ENCODE peak calls at places on chromosomes 16 and 17, in six cellular contexts. A is fibroblast of lung, L is astrocyte, P is GM23248, E is K562, Y is endothelial cell of umbilical vein. N is an unnamed sample.

GRCh38 chr17:304461-304860 is 48.1 kb downstream of the RPH3AL start:
- DNase-seq in L (no peak), A (peak; percentile 20), E (no peak), P (peak; percentile 39), Y (no peak), N (peak; percentile 28)

GRCh38 chr16:89050868-89051311 is 42.8 kb upstream of the ACSF3 start:
- DNase-seq in L (no peak), A (no peak), E (no peak), Y (no peak), P (no peak), N (no peak)

GRCh38 chr16:29304251-29304900 is 102.1 kb downstream of the NPIPB11 start:
- DNase-seq in P (no peak), A (no peak), E (no peak), Y (no peak), L (no peak), N (no peak)

GRCh38 chr17:76264425-76264754 is 758 bp upstream of the UBALD2 start:
- DNase-seq in Y (no peak), P (no peak), E (no peak), L (no peak), A (no peak), N (no peak)

GRCh38 chr16:19384656-19385055 is 33.0 kb upstream of the TMC5 start:
- DNase-seq in E (no peak), A (no peak), L (no peak), Y (no peak), P (no peak), N (no peak)

GRCh38 chr16:715448-716249 is 731 bp downstream of the METRN start:
- DNase-seq in A (peak; percentile 31), P (peak; percentile 63), E (peak; percentile 58), Y (no peak), L (no peak), N (peak; percentile 57)

GRCh38 chr16:75080205-75081029 is 36.2 kb downstream of the LDHD start:
- DNase-seq in L (peak; percentile 69), E (no peak), Y (no peak), P (peak; percentile 77), A (peak; percentile 78), N (no peak)

GRCh38 chr17:45129426-45129939 is 2.8 kb downstream of the PLCD3 start:
- DNase-seq in E (no peak), A (no peak), Y (no peak), L (no peak), P (peak; percentile 53), N (peak; percentile 89)

GRCh38 chr16:82675300-82675699 is 48.5 kb downstream of the CDH13 start:
- DNase-seq in A (peak; percentile 70), E (no peak), P (no peak), L (peak; percentile 67), Y (no peak), N (no peak)

GRCh38 chr17:71142333-71142732 is 973.0 kb downstream of the KCNJ2 start:
- DNase-seq in A (peak; percentile 27), P (no peak), E (no peak), Y (no peak), L (peak; percentile 23), N (no peak)

GRCh38 chr17:22506861-22507260 is 814.5 kb downstream of the KCNJ18 start:
- DNase-seq in L (no peak), P (no peak), Y (no peak), E (no peak), A (no peak), N (no peak)

GRCh38 chr16:23079683-23080221 is 69.5 kb downstream of the USP31 start:
- DNase-seq in Y (peak; percentile 91), E (no peak), P (no peak), L (no peak), A (no peak), N (no peak)

GRCh38 chr16:546909-547770 is 13.1 kb upstream of the PRR35 start:
- DNase-seq in P (peak; percentile 69), A (peak; percentile 22), E (peak; percentile 46), Y (peak; percentile 21), L (no peak), N (peak; percentile 72)

GRCh38 chr17:44501866-44502265 is 1.3 kb downstream of the GPATCH8 start:
- DNase-seq in P (peak; percentile 49), E (no peak), A (peak; percentile 16), L (peak; percentile 16), Y (peak; percentile 41), N (peak; percentile 22)

GRCh38 chr16:48918520-48919258 is 308.7 kb upstream of the N4BP1 start:
- DNase-seq in E (no peak), A (no peak), Y (no peak), L (no peak), P (no peak), N (no peak)

GRCh38 chr17:77802811-77803220 is 155.7 kb upstream of the TNRC6C start:
- DNase-seq in A (peak; percentile 42), P (peak; percentile 67), L (peak; percentile 19), Y (no peak), E (no peak), N (peak; percentile 77)

GRCh38 chr16:54693864-54694263 is 236.8 kb upstream of the IRX5 start:
- DNase-seq in L (no peak), E (no peak), Y (no peak), A (no peak), P (no peak), N (no peak)

GRCh38 chr17:7318121-7318860 is 3.1 kb upstream of the GPS2 start:
- DNase-seq in L (no peak), Y (no peak), A (no peak), E (no peak), P (no peak), N (peak; percentile 3)

GRCh38 chr16:66858740-66859396 is 14.7 kb downstream of the CA7 start:
- DNase-seq in L (peak; percentile 52), E (peak; percentile 6), Y (peak; percentile 72), P (peak; percentile 81), A (peak; percentile 67), N (no peak)

GRCh38 chr17:30236807-30237206 is 1.3 kb upstream of the SLC6A4 start:
- DNase-seq in A (peak; percentile 27), P (peak; percentile 74), L (peak; percentile 8), E (no peak), Y (peak; percentile 44), N (peak; percentile 68)

GRCh38 chr17:28738680-28739384 is 5.0 kb upstream of the TRAF4 start:
- DNase-seq in E (no peak), L (no peak), A (no peak), P (no peak), Y (no peak), N (no peak)

GRCh38 chr17:41773731-41774193 is 12.7 kb downstream of the JUP start:
- DNase-seq in L (no peak), A (no peak), P (no peak), E (peak; percentile 24), Y (no peak), N (no peak)

GRCh38 chr17:48100591-48101011 is 677 bp downstream of the CBX1 start:
- DNase-seq in P (peak; percentile 77), A (peak; percentile 67), Y (no peak), L (peak; percentile 53), E (peak; percentile 61), N (peak; percentile 75)

GRCh38 chr17:36092228-36092627 is 2.3 kb upstream of the CCL3 start:
- DNase-seq in P (no peak), A (no peak), Y (no peak), E (no peak), L (no peak), N (no peak)

GRCh38 chr16:10868089-10868488 is 8.9 kb upstream of the CIITA start:
- DNase-seq in A (no peak), L (no peak), Y (no peak), E (no peak), P (no peak), N (no peak)

GRCh38 chr16:10868562-10869469 is 8.2 kb upstream of the CIITA start:
- DNase-seq in P (no peak), L (no peak), A (no peak), Y (peak; percentile 11), E (no peak), N (no peak)

GRCh38 chr16:10870808-10871156 is 6.2 kb upstream of the CIITA start:
- DNase-seq in A (no peak), E (no peak), L (no peak), Y (no peak), P (no peak), N (no peak)

GRCh38 chr16:10871157-10871991 is 5.6 kb upstream of the CIITA start:
- DNase-seq in P (peak; percentile 94), A (peak; percentile 96), E (no peak), L (peak; percentile 94), Y (no peak), N (no peak)

DNA sequence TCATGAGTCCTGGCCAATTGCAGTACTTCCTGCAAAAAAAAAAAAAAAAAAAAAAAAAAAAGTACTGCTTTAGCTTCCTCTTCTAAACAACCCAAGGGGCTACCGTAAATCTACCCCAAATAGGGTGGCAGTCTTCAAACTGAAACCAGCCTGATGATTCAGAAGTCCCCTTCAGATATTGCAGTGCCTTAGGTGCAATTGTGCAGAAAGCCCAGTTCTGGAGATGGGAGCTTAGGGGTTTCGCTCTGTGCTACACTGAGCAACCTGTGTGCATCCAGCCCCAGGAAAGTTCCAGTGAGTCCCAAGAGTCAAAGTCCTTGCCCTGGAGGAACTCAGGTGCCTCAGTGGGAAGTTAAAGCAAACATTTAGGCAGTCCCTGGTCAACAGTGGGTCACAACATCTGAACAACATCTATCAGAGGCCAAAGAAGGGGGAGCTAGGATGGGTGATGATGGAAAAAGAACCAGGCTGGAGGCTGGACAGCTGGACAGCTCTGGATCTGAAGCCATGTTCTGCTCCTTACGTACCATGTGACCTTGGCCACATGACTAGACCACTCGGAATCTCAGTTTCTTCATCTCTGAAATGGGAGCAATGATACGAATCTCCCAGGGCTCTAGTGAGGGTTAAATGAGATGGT is 6.7 kb upstream of the CIITA start:
- DNase-seq in P (peak; percentile 13), E (no peak), A (no peak), L (no peak), Y (no peak), N (no peak)
- H2AFZ ChIP-seq in P (no peak overlapping the region), E (no peak overlapping the region), A (no peak overlapping the region), L (no peak overlapping the region), Y (no peak overlapping the region), N (no peak overlapping the region)

DNA sequence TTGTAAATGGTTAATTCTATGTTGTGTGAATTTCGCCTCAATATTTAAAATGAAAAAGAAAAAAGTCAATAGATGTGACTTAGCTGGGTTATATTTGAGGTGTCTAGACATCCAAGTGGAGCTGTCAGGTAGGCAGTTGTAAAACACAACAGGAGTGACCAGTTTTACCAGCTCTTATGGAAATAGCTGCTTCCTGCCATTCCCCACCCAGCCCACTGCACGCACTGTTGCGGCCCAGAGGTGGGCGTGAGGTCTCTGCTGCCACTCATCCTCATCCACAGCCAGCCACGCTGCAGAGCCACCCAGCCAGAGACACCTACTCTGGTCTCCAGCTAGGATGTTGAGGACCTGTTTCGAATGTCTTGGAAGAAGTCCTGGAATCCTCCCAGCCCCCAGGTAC is 3.4 kb upstream of the CARD14 start:
- DNase-seq in A (no peak), E (no peak), L (no peak), Y (no peak), P (no peak), N (peak; percentile 35)
- H3K79me2 ChIP-seq in A (no peaks in the 10 kb centered on the region), E (no peaks in the 10 kb centered on the region), L (no peaks in the 10 kb centered on the region), Y (no peaks in the 10 kb centered on the region), P (no peaks in the 10 kb centered on the region), N (no peaks in the 10 kb centered on the region)

GRCh38 chr16:11794447-11794846 is 2.6 kb downstream of the ZC3H7A start:
- DNase-seq in A (no peak), P (no peak), Y (peak; percentile 62), L (no peak), E (no peak), N (no peak)
- H3K4me1 ChIP-seq in A (no peaks in the 10 kb centered on the region), P (peaks cover 42% of the 10 kb centered on the region), Y (peaks cover 32% of the 10 kb centered on the region), L (peaks cover 20% of the 10 kb centered on the region), E (peaks cover 32% of the 10 kb centered on the region), N (peaks cover 63% of the 10 kb centered on the region)

DNA sequence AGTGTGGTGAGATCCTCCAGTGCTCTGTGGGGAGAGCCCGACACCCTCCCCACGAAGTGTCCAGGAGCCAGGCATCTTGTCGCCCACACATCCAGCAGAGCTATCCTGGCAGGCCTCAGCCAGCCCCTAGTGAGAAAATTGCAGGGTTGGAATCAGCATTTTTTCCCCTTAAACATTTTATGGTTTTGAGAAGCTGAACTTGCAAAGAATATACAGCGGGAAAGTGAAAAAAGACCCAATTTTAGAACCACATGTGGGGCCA is 84.6 kb downstream of the SOCS1 start:
- DNase-seq in E (no peak), Y (no peak), P (no peak), L (no peak), A (no peak), N (no peak)
- H2AFZ ChIP-seq in E (no peak overlapping the region), Y (no peak overlapping the region), P (no peak overlapping the region), L (no peak overlapping the region), A (no peak overlapping the region), N (no peak overlapping the region)